ENCODE peak calls at places on chromosomes 16 and 17, in seven cellular contexts. One of them, this sample, is unnamed.

GRCh38 chr17:77022766-77023165 is 118.0 kb upstream of the SEC14L1 start:
- DNase-seq in activated B cell treated with CpG ODN at 0.5 μM for 24 hours: no peak
- DNase-seq in nephron progenitor cell: no peak
- DNase-seq in dorsolateral prefrontal cortex: no peak
- DNase-seq in mucosa of descending colon: no peak
- DNase-seq in BJ: no peak
- DNase-seq in body of pancreas: no peak
- DNase-seq in this sample: no peak

GRCh38 chr17:17732444-17732843 is 51.2 kb downstream of the RAI1 start:
- DNase-seq in BJ: no peak
- DNase-seq in body of pancreas: no peak
- DNase-seq in dorsolateral prefrontal cortex: no peak
- DNase-seq in mucosa of descending colon: no peak
- DNase-seq in activated B cell treated with CpG ODN at 0.5 μM for 24 hours: no peak
- DNase-seq in nephron progenitor cell: no peak
- DNase-seq in this sample: no peak

GRCh38 chr17:410674-411401 is 58.2 kb upstream of the RPH3AL start:
- DNase-seq in nephron progenitor cell: no peak
- DNase-seq in body of pancreas: peak; percentile 19
- DNase-seq in BJ: no peak
- DNase-seq in dorsolateral prefrontal cortex: no peak
- DNase-seq in activated B cell treated with CpG ODN at 0.5 μM for 24 hours: no peak
- DNase-seq in mucosa of descending colon: peak; percentile 51
- DNase-seq in this sample: no peak

GRCh38 chr16:51624083-51624775 is 473.2 kb upstream of the SALL1 start:
- DNase-seq in body of pancreas: no peak
- DNase-seq in nephron progenitor cell: no peak
- DNase-seq in BJ: no peak
- DNase-seq in dorsolateral prefrontal cortex: no peak
- DNase-seq in activated B cell treated with CpG ODN at 0.5 μM for 24 hours: no peak
- DNase-seq in mucosa of descending colon: no peak
- DNase-seq in this sample: no peak

GRCh38 chr17:10198509-10199249 is at the start of gene GAS7:
- DNase-seq in body of pancreas: peak; percentile 41
- DNase-seq in nephron progenitor cell: peak; percentile 89
- DNase-seq in mucosa of descending colon: peak; percentile 69
- DNase-seq in BJ: no peak
- DNase-seq in dorsolateral prefrontal cortex: peak; percentile 69
- DNase-seq in activated B cell treated with CpG ODN at 0.5 μM for 24 hours: peak; percentile 56
- DNase-seq in this sample: no peak

GRCh38 chr16:27839419-27839818 is 224.1 kb downstream of the GSG1L start:
- DNase-seq in BJ: no peak
- DNase-seq in nephron progenitor cell: no peak
- DNase-seq in dorsolateral prefrontal cortex: peak; percentile 9
- DNase-seq in body of pancreas: no peak
- DNase-seq in activated B cell treated with CpG ODN at 0.5 μM for 24 hours: no peak
- DNase-seq in mucosa of descending colon: no peak
- DNase-seq in this sample: no peak

GRCh38 chr17:49393491-49394255 is 21.0 kb downstream of the PHB1 start:
- DNase-seq in body of pancreas: no peak
- DNase-seq in dorsolateral prefrontal cortex: no peak
- DNase-seq in BJ: no peak
- DNase-seq in activated B cell treated with CpG ODN at 0.5 μM for 24 hours: no peak
- DNase-seq in mucosa of descending colon: no peak
- DNase-seq in nephron progenitor cell: no peak
- DNase-seq in this sample: no peak

GRCh38 chr17:77475012-77475976 is 334.5 kb downstream of the SEC14L1 start:
- DNase-seq in activated B cell treated with CpG ODN at 0.5 μM for 24 hours: no peak
- DNase-seq in dorsolateral prefrontal cortex: no peak
- DNase-seq in nephron progenitor cell: no peak
- DNase-seq in BJ: peak; percentile 44
- DNase-seq in body of pancreas: no peak
- DNase-seq in mucosa of descending colon: no peak
- DNase-seq in this sample: no peak

GRCh38 chr16:58384437-58385055 is 7.7 kb upstream of the GINS3 start:
- DNase-seq in mucosa of descending colon: no peak
- DNase-seq in BJ: no peak
- DNase-seq in dorsolateral prefrontal cortex: no peak
- DNase-seq in activated B cell treated with CpG ODN at 0.5 μM for 24 hours: no peak
- DNase-seq in nephron progenitor cell: no peak
- DNase-seq in body of pancreas: no peak
- DNase-seq in this sample: no peak

GRCh38 chr17:64004218-64004770 is 6.1 kb downstream of the PRR29 start:
- DNase-seq in nephron progenitor cell: no peak
- DNase-seq in BJ: no peak
- DNase-seq in body of pancreas: no peak
- DNase-seq in activated B cell treated with CpG ODN at 0.5 μM for 24 hours: no peak
- DNase-seq in mucosa of descending colon: no peak
- DNase-seq in dorsolateral prefrontal cortex: no peak
- DNase-seq in this sample: no peak

GRCh38 chr17:68749742-68750562 is 148.8 kb upstream of the FAM20A start:
- DNase-seq in activated B cell treated with CpG ODN at 0.5 μM for 24 hours: no peak
- DNase-seq in body of pancreas: no peak
- DNase-seq in nephron progenitor cell: no peak
- DNase-seq in dorsolateral prefrontal cortex: no peak
- DNase-seq in BJ: no peak
- DNase-seq in mucosa of descending colon: no peak
- DNase-seq in this sample: no peak

GRCh38 chr17:29138991-29139682 is 41.1 kb downstream of the MYO18A start:
- DNase-seq in mucosa of descending colon: peak; percentile 66
- DNase-seq in BJ: no peak
- DNase-seq in activated B cell treated with CpG ODN at 0.5 μM for 24 hours: peak; percentile 48
- DNase-seq in dorsolateral prefrontal cortex: no peak
- DNase-seq in body of pancreas: no peak
- DNase-seq in nephron progenitor cell: no peak
- DNase-seq in this sample: no peak

GRCh38 chr17:79517812-79518211 is 93.0 kb downstream of the RBFOX3 start:
- DNase-seq in nephron progenitor cell: no peak
- DNase-seq in dorsolateral prefrontal cortex: no peak
- DNase-seq in activated B cell treated with CpG ODN at 0.5 μM for 24 hours: no peak
- DNase-seq in BJ: no peak
- DNase-seq in body of pancreas: no peak
- DNase-seq in mucosa of descending colon: no peak
- DNase-seq in this sample: no peak

GRCh38 chr17:74712301-74712700 is 422 bp downstream of the CD300LF start:
- DNase-seq in body of pancreas: no peak
- DNase-seq in nephron progenitor cell: no peak
- DNase-seq in mucosa of descending colon: no peak
- DNase-seq in activated B cell treated with CpG ODN at 0.5 μM for 24 hours: no peak
- DNase-seq in BJ: no peak
- DNase-seq in dorsolateral prefrontal cortex: no peak
- DNase-seq in this sample: no peak

GRCh38 chr17:72467841-72468653 is 347.2 kb downstream of the SOX9 start:
- DNase-seq in body of pancreas: peak; percentile 32
- DNase-seq in activated B cell treated with CpG ODN at 0.5 μM for 24 hours: no peak
- DNase-seq in dorsolateral prefrontal cortex: no peak
- DNase-seq in nephron progenitor cell: no peak
- DNase-seq in BJ: peak; percentile 64
- DNase-seq in mucosa of descending colon: peak; percentile 83
- DNase-seq in this sample: peak; percentile 79

GRCh38 chr17:14198013-14198412 is 38.6 kb downstream of the CDRT15 start:
- DNase-seq in dorsolateral prefrontal cortex: no peak
- DNase-seq in mucosa of descending colon: no peak
- DNase-seq in body of pancreas: peak; percentile 47
- DNase-seq in activated B cell treated with CpG ODN at 0.5 μM for 24 hours: no peak
- DNase-seq in nephron progenitor cell: peak; percentile 22
- DNase-seq in BJ: no peak
- DNase-seq in this sample: no peak

GRCh38 chr16:84647830-84648594 is at the start of gene KLHL36:
- DNase-seq in mucosa of descending colon: peak; percentile 84
- DNase-seq in nephron progenitor cell: peak; percentile 76
- DNase-seq in dorsolateral prefrontal cortex: peak; percentile 69
- DNase-seq in body of pancreas: peak; percentile 65
- DNase-seq in BJ: no peak
- DNase-seq in activated B cell treated with CpG ODN at 0.5 μM for 24 hours: peak; percentile 87
- DNase-seq in this sample: no peak
- TF ChIP-seq CTCF in mucosa of descending colon: no peak
- TF ChIP-seq CTCF in nephron progenitor cell: no peak
- TF ChIP-seq CTCF in dorsolateral prefrontal cortex: no peak
- TF ChIP-seq CTCF in body of pancreas: peak; percentile 18
- TF ChIP-seq CTCF in BJ: no peak
- TF ChIP-seq CTCF in activated B cell treated with CpG ODN at 0.5 μM for 24 hours: no peak
- TF ChIP-seq CTCF in this sample: no peak

DNA sequence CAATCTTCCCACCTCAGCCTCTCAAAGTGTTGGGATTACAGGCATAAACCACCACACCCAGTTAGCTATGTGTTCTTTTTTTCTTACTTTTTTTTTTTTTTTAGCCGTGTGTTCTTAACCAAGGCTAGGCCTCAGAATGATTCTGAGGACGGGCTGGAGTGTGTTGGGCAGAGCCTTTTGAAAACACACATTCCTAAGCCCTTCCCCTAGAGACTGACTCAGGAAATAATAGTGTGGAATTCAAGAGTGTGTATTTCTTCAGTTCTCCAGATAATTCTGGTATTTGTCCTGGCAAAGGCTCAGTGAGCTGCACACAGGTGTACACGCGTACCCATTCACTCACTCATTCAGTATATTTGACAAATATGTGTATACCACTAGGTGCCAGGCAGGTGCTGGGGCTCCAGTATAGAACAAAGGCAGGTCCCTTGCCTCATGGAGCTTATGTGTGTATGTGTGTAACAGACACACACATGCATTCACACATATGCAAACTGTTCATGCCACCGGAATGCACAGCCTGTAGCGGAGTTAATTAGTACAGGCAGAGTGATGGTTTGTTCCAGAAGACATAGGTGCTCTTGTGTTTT is 19.4 kb upstream of the NFATC3 start:
- DNase-seq in dorsolateral prefrontal cortex: no peak
- DNase-seq in body of pancreas: no peak
- DNase-seq in activated B cell treated with CpG ODN at 0.5 μM for 24 hours: no peak
- DNase-seq in BJ: no peak
- DNase-seq in mucosa of descending colon: no peak
- DNase-seq in nephron progenitor cell: no peak
- DNase-seq in this sample: no peak
- TF ChIP-seq CTCF in dorsolateral prefrontal cortex: no peak
- TF ChIP-seq CTCF in body of pancreas: no peak
- TF ChIP-seq CTCF in activated B cell treated with CpG ODN at 0.5 μM for 24 hours: no peak
- TF ChIP-seq CTCF in BJ: no peak
- TF ChIP-seq CTCF in mucosa of descending colon: no peak
- TF ChIP-seq CTCF in nephron progenitor cell: no peak
- TF ChIP-seq CTCF in this sample: no peak

DNA sequence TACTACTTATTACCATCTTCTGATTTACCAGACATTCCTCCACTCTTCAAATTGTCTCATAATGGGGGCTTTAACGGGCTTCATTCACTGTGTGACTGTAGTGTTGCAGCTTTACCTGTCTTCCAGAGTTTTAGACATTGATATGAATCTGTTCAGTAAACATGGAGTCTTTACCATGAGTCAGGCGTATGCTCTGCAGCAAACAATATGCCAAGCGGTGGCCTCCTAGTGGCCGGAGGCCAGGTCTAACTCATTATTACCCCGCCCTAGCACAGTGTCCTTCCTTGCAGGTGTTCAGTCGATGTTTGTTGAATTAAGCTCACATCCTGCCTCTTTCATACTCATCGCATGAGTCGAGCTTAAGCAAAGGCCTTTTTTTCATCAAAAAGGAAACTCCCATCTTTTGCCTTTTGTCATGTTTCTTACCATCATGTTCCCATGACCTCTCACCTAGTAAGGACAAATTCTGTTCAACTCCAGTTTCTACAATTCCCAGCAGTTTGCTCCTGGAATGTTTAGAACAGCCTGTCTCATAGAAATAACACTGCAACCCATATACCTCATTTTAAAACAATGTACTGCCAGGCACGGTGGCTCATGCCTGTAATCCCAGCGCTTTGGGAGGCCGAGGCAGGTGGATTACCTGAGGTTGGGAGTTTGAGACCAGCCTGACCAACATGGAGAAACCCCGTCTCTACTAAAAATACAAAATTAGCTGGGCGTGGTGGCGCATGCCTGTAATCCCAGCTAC is 39.4 kb downstream of the TUBD1 start:
- DNase-seq in dorsolateral prefrontal cortex: no peak
- DNase-seq in mucosa of descending colon: peak; percentile 81
- DNase-seq in body of pancreas: peak; percentile 86
- DNase-seq in activated B cell treated with CpG ODN at 0.5 μM for 24 hours: no peak
- DNase-seq in BJ: no peak
- DNase-seq in nephron progenitor cell: no peak
- DNase-seq in this sample: peak; percentile 31
- TF ChIP-seq CTCF in dorsolateral prefrontal cortex: no peak
- TF ChIP-seq CTCF in mucosa of descending colon: no peak
- TF ChIP-seq CTCF in body of pancreas: peak; percentile 72
- TF ChIP-seq CTCF in activated B cell treated with CpG ODN at 0.5 μM for 24 hours: no peak
- TF ChIP-seq CTCF in BJ: peak; percentile 37
- TF ChIP-seq CTCF in nephron progenitor cell: no peak
- TF ChIP-seq CTCF in this sample: peak; percentile 10

GRCh38 chr17:45425984-45426413 is 6.7 kb downstream of the ARHGAP27 start:
- DNase-seq in nephron progenitor cell: no peak
- DNase-seq in BJ: no peak
- DNase-seq in mucosa of descending colon: no peak
- DNase-seq in dorsolateral prefrontal cortex: no peak
- DNase-seq in body of pancreas: no peak
- DNase-seq in activated B cell treated with CpG ODN at 0.5 μM for 24 hours: no peak
- DNase-seq in this sample: no peak

GRCh38 chr17:45426561-45426960 is 6.1 kb downstream of the ARHGAP27 start:
- DNase-seq in body of pancreas: no peak
- DNase-seq in nephron progenitor cell: no peak
- DNase-seq in mucosa of descending colon: peak; percentile 31
- DNase-seq in BJ: no peak
- DNase-seq in dorsolateral prefrontal cortex: no peak
- DNase-seq in activated B cell treated with CpG ODN at 0.5 μM for 24 hours: no peak
- DNase-seq in this sample: no peak

GRCh38 chr17:45424769-45425124 is 7.9 kb downstream of the ARHGAP27 start:
- DNase-seq in activated B cell treated with CpG ODN at 0.5 μM for 24 hours: no peak
- DNase-seq in dorsolateral prefrontal cortex: no peak
- DNase-seq in body of pancreas: no peak
- DNase-seq in nephron progenitor cell: no peak
- DNase-seq in mucosa of descending colon: no peak
- DNase-seq in BJ: no peak
- DNase-seq in this sample: no peak

GRCh38 chr17:45423936-45424335 is 8.7 kb downstream of the ARHGAP27 start:
- DNase-seq in activated B cell treated with CpG ODN at 0.5 μM for 24 hours: no peak
- DNase-seq in mucosa of descending colon: peak; percentile 46
- DNase-seq in nephron progenitor cell: no peak
- DNase-seq in body of pancreas: no peak
- DNase-seq in dorsolateral prefrontal cortex: no peak
- DNase-seq in BJ: no peak
- DNase-seq in this sample: no peak

DNA sequence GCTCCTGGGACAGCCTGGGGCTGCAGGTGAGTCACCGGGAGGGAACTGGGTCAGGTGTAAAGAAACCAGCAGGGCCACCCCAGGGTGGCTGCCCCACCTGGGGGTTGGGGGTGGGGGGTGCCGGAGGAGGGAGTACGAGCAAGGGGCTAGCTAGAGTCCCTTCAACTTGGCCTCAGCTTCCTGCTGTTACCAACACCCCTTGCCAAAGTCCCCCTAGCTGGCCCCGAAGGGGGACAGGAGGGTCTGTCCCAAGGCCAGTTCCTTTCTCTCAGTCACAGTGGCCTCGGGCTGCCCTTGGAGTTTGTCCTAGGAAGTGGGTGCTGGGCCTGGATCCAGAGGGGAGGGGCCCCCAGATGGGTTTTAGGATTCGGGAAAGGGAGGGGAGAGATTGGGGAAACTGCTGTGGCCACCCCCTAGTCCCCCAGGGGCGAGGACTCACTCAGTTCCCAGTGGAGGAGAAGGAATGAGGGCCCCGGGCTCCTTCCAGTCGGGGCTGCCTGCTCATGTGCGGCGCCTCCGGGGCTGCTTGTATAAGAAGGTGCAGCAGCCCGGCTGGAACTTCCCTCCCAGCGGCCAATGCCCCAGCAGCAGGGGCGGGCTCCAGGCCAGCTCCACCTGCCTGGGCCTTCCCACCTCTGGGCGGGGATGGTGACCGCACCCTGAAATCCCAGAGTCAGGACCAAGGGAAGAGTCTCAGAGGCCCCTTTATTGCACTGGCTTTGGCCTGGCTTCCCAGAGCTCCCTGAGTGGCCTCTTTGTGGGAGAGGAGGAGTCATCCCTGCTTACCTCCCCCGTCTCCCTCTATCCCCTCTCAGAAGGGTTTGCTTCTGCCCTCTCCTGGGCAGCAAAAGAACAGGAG is 7.3 kb downstream of the ARHGAP27 start:
- DNase-seq in dorsolateral prefrontal cortex: no peak
- DNase-seq in nephron progenitor cell: peak; percentile 66
- DNase-seq in body of pancreas: peak; percentile 89
- DNase-seq in BJ: no peak
- DNase-seq in mucosa of descending colon: peak; percentile 94
- DNase-seq in activated B cell treated with CpG ODN at 0.5 μM for 24 hours: no peak
- DNase-seq in this sample: no peak
- TF ChIP-seq CTCF in dorsolateral prefrontal cortex: no peak
- TF ChIP-seq CTCF in nephron progenitor cell: no peak
- TF ChIP-seq CTCF in body of pancreas: peak; percentile 56
- TF ChIP-seq CTCF in BJ: peak; percentile 67
- TF ChIP-seq CTCF in mucosa of descending colon: no peak
- TF ChIP-seq CTCF in activated B cell treated with CpG ODN at 0.5 μM for 24 hours: no peak
- TF ChIP-seq CTCF in this sample: peak; percentile 36